ENCODE peak calls at places on chromosomes 2 and 18, in five cellular contexts. One of them, this sample, is unnamed.

GRCh38 chr2:18067980-18068379 is 189.5 kb downstream of the KCNS3 start:
- DNase-seq in GM12878: no peak
- DNase-seq in HepG2: no peak
- DNase-seq in K562: no peak
- DNase-seq in H1: no peak
- DNase-seq in this sample: peak

GRCh38 chr2:45980161-45980852 is 316.9 kb upstream of the EPAS1 start:
- DNase-seq in H1: no peak
- DNase-seq in HepG2: no peak
- DNase-seq in GM12878: no peak
- DNase-seq in K562: no peak
- DNase-seq in this sample: no peak

GRCh38 chr2:110802213-110802932 is 70.0 kb downstream of the ACOXL start:
- DNase-seq in HepG2: no peak
- DNase-seq in GM12878: no peak
- DNase-seq in K562: no peak
- DNase-seq in H1: no peak
- DNase-seq in this sample: no peak

GRCh38 chr2:59425292-59425691 is 1128.2 kb downstream of the BCL11A start:
- DNase-seq in K562: no peak
- DNase-seq in GM12878: no peak
- DNase-seq in H1: no peak
- DNase-seq in HepG2: no peak
- DNase-seq in this sample: no peak

GRCh38 chr2:73263540-73264331 is 20.5 kb downstream of the FBXO41 start:
- DNase-seq in GM12878: no peak
- DNase-seq in K562: no peak
- DNase-seq in HepG2: no peak
- DNase-seq in H1: no peak
- DNase-seq in this sample: no peak

GRCh38 chr2:151862688-151863087 is 34.5 kb upstream of the ARL5A start:
- DNase-seq in HepG2: no peak
- DNase-seq in H1: no peak
- DNase-seq in GM12878: peak
- DNase-seq in K562: no peak
- DNase-seq in this sample: no peak

GRCh38 chr2:66507673-66508127 is 72.8 kb downstream of the MEIS1 start:
- DNase-seq in HepG2: no peak
- DNase-seq in K562: no peak
- DNase-seq in H1: peak
- DNase-seq in GM12878: no peak
- DNase-seq in this sample: peak

GRCh38 chr18:70148539-70148938 is 56.9 kb downstream of the RTTN start:
- DNase-seq in H1: no peak
- DNase-seq in HepG2: no peak
- DNase-seq in K562: no peak
- DNase-seq in GM12878: no peak
- DNase-seq in this sample: no peak

GRCh38 chr2:58448065-58448507 is 207.0 kb upstream of the FANCL start:
- DNase-seq in H1: peak
- DNase-seq in GM12878: peak
- DNase-seq in HepG2: peak
- DNase-seq in K562: peak
- DNase-seq in this sample: peak

GRCh38 chr18:59660976-59661743 is 36.1 kb downstream of the CCBE1 start:
- DNase-seq in GM12878: no peak
- DNase-seq in HepG2: no peak
- DNase-seq in H1: no peak
- DNase-seq in K562: no peak
- DNase-seq in this sample: no peak

GRCh38 chr2:214310319-214310718 is 100.5 kb upstream of the VWC2L start:
- DNase-seq in H1: no peak
- DNase-seq in K562: no peak
- DNase-seq in GM12878: no peak
- DNase-seq in HepG2: peak
- DNase-seq in this sample: no peak

GRCh38 chr2:189076572-189076971 is 102.4 kb downstream of the COL3A1 start:
- DNase-seq in H1: no peak
- DNase-seq in GM12878: no peak
- DNase-seq in K562: no peak
- DNase-seq in HepG2: no peak
- DNase-seq in this sample: no peak

GRCh38 chr2:131156452-131157149 is 51.5 kb downstream of the PLEKHB2 start:
- DNase-seq in H1: no peak
- DNase-seq in K562: peak
- DNase-seq in GM12878: no peak
- DNase-seq in HepG2: peak
- DNase-seq in this sample: no peak

GRCh38 chr2:175256806-175257585 is 75.5 kb upstream of the ATP5MC3 start:
- DNase-seq in K562: no peak
- DNase-seq in GM12878: no peak
- DNase-seq in H1: no peak
- DNase-seq in HepG2: no peak
- DNase-seq in this sample: no peak

GRCh38 chr2:2320486-2321249 is 10.4 kb downstream of the MYT1L start:
- DNase-seq in K562: no peak
- DNase-seq in H1: no peak
- DNase-seq in GM12878: no peak
- DNase-seq in HepG2: no peak
- DNase-seq in this sample: no peak

GRCh38 chr2:61461404-61461803 is 9.5 kb downstream of the USP34 start:
- DNase-seq in K562: no peak
- DNase-seq in H1: no peak
- DNase-seq in GM12878: no peak
- DNase-seq in HepG2: no peak
- DNase-seq in this sample: no peak

GRCh38 chr2:143615617-143616016 is 486.4 kb downstream of the ARHGAP15 start:
- DNase-seq in K562: no peak
- DNase-seq in H1: no peak
- DNase-seq in HepG2: no peak
- DNase-seq in GM12878: no peak
- DNase-seq in this sample: no peak

GRCh38 chr2:119691189-119691588 is 12.2 kb downstream of the TMEM177 start:
- DNase-seq in H1: no peak
- DNase-seq in GM12878: no peak
- DNase-seq in HepG2: no peak
- DNase-seq in K562: no peak
- DNase-seq in this sample: peak

GRCh38 chr2:44135771-44136170 is 32.9 kb upstream of the PPM1B start:
- DNase-seq in K562: no peak
- DNase-seq in H1: no peak
- DNase-seq in GM12878: no peak
- DNase-seq in HepG2: no peak
- DNase-seq in this sample: no peak

GRCh38 chr2:136844546-136844945 is 79.2 kb downstream of the THSD7B start:
- DNase-seq in H1: no peak
- DNase-seq in K562: no peak
- DNase-seq in HepG2: no peak
- DNase-seq in GM12878: no peak
- DNase-seq in this sample: no peak

GRCh38 chr2:174614261-174614660 is 16.7 kb upstream of the WIPF1 start:
- DNase-seq in GM12878: no peak
- DNase-seq in H1: no peak
- DNase-seq in HepG2: no peak
- DNase-seq in K562: no peak
- DNase-seq in this sample: no peak

GRCh38 chr2:199940373-199940772 is 14.9 kb downstream of the TYW5 start:
- DNase-seq in GM12878: no peak
- DNase-seq in H1: no peak
- DNase-seq in HepG2: peak
- DNase-seq in K562: no peak
- DNase-seq in this sample: no peak

GRCh38 chr2:214649440-214650205 is 159.9 kb downstream of the BARD1 start:
- DNase-seq in K562: no peak
- DNase-seq in HepG2: no peak
- DNase-seq in GM12878: no peak
- DNase-seq in H1: no peak
- DNase-seq in this sample: no peak

GRCh38 chr18:37612519-37612918 is 46.9 kb upstream of the CELF4 start:
- DNase-seq in H1: no peak
- DNase-seq in K562: no peak
- DNase-seq in GM12878: no peak
- DNase-seq in HepG2: no peak
- DNase-seq in this sample: no peak

GRCh38 chr2:47520825-47521665 is 118.1 kb downstream of the MSH2 start:
- DNase-seq in H1: no peak
- DNase-seq in K562: no peak
- DNase-seq in HepG2: no peak
- DNase-seq in GM12878: peak
- DNase-seq in this sample: peak

GRCh38 chr2:127157651-127158460 is 50.9 kb upstream of the BIN1 start:
- DNase-seq in HepG2: peak
- DNase-seq in H1: peak
- DNase-seq in GM12878: no peak
- DNase-seq in K562: peak
- DNase-seq in this sample: peak

GRCh38 chr2:171688129-171688465 is 828 bp downstream of the DYNC1I2 start:
- DNase-seq in GM12878: no peak
- DNase-seq in K562: peak
- DNase-seq in H1: no peak
- DNase-seq in HepG2: no peak
- DNase-seq in this sample: no peak

GRCh38 chr2:129441610-129442009 is 537.9 kb upstream of the RAB6C start:
- DNase-seq in HepG2: no peak
- DNase-seq in H1: no peak
- DNase-seq in K562: no peak
- DNase-seq in GM12878: no peak
- DNase-seq in this sample: no peak
- TF ChIP-seq ATF2 in HepG2: no peak
- TF ChIP-seq ATF2 in H1: no peak
- TF ChIP-seq ATF2 in K562: no peak
- TF ChIP-seq ATF2 in GM12878: no peak
- TF ChIP-seq ATF2 in this sample: no peak

GRCh38 chr2:15939556-15939853 is 845 bp upstream of the MYCN start:
- DNase-seq in H1: no peak
- DNase-seq in K562: peak
- DNase-seq in GM12878: no peak
- DNase-seq in HepG2: no peak
- DNase-seq in this sample: peak
- TF ChIP-seq ATF2 in H1: no peak
- TF ChIP-seq ATF2 in K562: no peak
- TF ChIP-seq ATF2 in GM12878: no peak
- TF ChIP-seq ATF2 in HepG2: no peak
- TF ChIP-seq ATF2 in this sample: no peak

GRCh38 chr2:96267159-96267971 is 1.3 kb downstream of the CIAO1 start:
- DNase-seq in K562: peak
- DNase-seq in GM12878: no peak
- DNase-seq in HepG2: peak
- DNase-seq in H1: no peak
- DNase-seq in this sample: peak
- TF ChIP-seq ATF2 in K562: no peak
- TF ChIP-seq ATF2 in GM12878: no peak
- TF ChIP-seq ATF2 in HepG2: no peak
- TF ChIP-seq ATF2 in H1: no peak
- TF ChIP-seq ATF2 in this sample: no peak

GRCh38 chr2:86485103-86485502 is 43.9 kb downstream of the KDM3A start:
- DNase-seq in GM12878: no peak
- DNase-seq in H1: no peak
- DNase-seq in HepG2: no peak
- DNase-seq in K562: no peak
- DNase-seq in this sample: no peak
- TF ChIP-seq ATF2 in GM12878: no peak
- TF ChIP-seq ATF2 in H1: no peak
- TF ChIP-seq ATF2 in HepG2: no peak
- TF ChIP-seq ATF2 in K562: no peak
- TF ChIP-seq ATF2 in this sample: no peak

GRCh38 chr2:190527214-190527613 is 7.3 kb downstream of the NEMP2 start:
- DNase-seq in K562: no peak
- DNase-seq in H1: no peak
- DNase-seq in GM12878: no peak
- DNase-seq in HepG2: no peak
- DNase-seq in this sample: no peak
- TF ChIP-seq ATF2 in K562: no peak
- TF ChIP-seq ATF2 in H1: no peak
- TF ChIP-seq ATF2 in GM12878: no peak
- TF ChIP-seq ATF2 in HepG2: no peak
- TF ChIP-seq ATF2 in this sample: no peak

GRCh38 chr2:212107014-212107413 is 431.6 kb downstream of the ERBB4 start:
- DNase-seq in H1: no peak
- DNase-seq in GM12878: no peak
- DNase-seq in K562: no peak
- DNase-seq in HepG2: no peak
- DNase-seq in this sample: no peak

GRCh38 chr2:212107989-212108388 is 430.6 kb downstream of the ERBB4 start:
- DNase-seq in GM12878: no peak
- DNase-seq in HepG2: no peak
- DNase-seq in H1: no peak
- DNase-seq in K562: no peak
- DNase-seq in this sample: no peak

GRCh38 chr2:212109217-212109616 is 429.4 kb downstream of the ERBB4 start:
- DNase-seq in H1: no peak
- DNase-seq in GM12878: no peak
- DNase-seq in K562: no peak
- DNase-seq in HepG2: no peak
- DNase-seq in this sample: no peak

GRCh38 chr2:212114489-212114888 is 424.1 kb downstream of the ERBB4 start:
- DNase-seq in HepG2: no peak
- DNase-seq in H1: no peak
- DNase-seq in K562: no peak
- DNase-seq in GM12878: no peak
- DNase-seq in this sample: no peak

GRCh38 chr2:212109792-212110680 is 428.6 kb downstream of the ERBB4 start:
- DNase-seq in K562: no peak
- DNase-seq in GM12878: no peak
- DNase-seq in H1: no peak
- DNase-seq in HepG2: no peak
- DNase-seq in this sample: no peak
- TF ChIP-seq ATF2 in K562: no peak
- TF ChIP-seq ATF2 in GM12878: no peak
- TF ChIP-seq ATF2 in H1: no peak
- TF ChIP-seq ATF2 in HepG2: no peak
- TF ChIP-seq ATF2 in this sample: no peak

DNA sequence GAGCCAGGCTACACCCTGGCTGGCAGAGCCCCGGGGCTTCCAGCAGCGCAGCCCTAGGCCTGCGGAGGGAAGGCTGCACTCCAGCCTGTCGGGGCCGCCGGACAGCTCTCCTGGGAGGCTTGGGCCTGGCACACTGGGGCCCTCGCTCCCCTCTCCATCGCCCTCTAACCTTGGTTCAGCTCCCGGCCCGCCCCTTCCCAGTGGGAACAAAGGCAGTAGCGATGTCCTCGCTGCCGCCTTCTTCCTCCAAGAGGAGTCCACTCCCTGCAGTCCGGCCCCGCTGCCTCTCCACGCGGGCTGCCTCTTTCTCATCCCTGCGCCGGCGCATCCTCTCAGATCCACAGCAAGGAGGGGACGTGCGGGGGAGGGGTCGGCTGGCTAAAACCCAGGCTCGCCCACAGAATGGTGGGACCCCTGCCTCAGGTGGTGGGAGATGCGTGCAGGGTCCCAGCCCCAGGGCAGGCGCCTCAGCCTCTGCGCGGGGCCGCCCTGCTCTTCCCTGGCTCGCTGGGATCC is 138.1 kb downstream of the TWIST2 start:
- DNase-seq in H1: no peak
- DNase-seq in HepG2: no peak
- DNase-seq in GM12878: no peak
- DNase-seq in K562: no peak
- DNase-seq in this sample: no peak
- TF ChIP-seq ATF2 in H1: no peak
- TF ChIP-seq ATF2 in HepG2: no peak
- TF ChIP-seq ATF2 in GM12878: no peak
- TF ChIP-seq ATF2 in K562: no peak
- TF ChIP-seq ATF2 in this sample: no peak

GRCh38 chr2:240021488-240022104 is 3.5 kb downstream of the NDUFA10 start:
- DNase-seq in H1: peak
- DNase-seq in K562: peak
- DNase-seq in HepG2: peak
- DNase-seq in GM12878: no peak
- DNase-seq in this sample: peak
- TF ChIP-seq ATF2 in H1: no peak
- TF ChIP-seq ATF2 in K562: no peak
- TF ChIP-seq ATF2 in HepG2: no peak
- TF ChIP-seq ATF2 in GM12878: no peak
- TF ChIP-seq ATF2 in this sample: no peak

This sample was measured in WTC11.